ENCODE peak calls at places on chromosomes 4 and X, in seven cellular contexts. I is GM13977; V is heart right ventricle; R is tibial nerve; X is tibial artery; J is CD4-positive, alpha-beta T cell; O is epithelial cell of esophagus. Q is an unnamed sample.
A peak's percentile ranks its signal among the peaks of the same experiment; 100 is the strongest.

GRCh38 chrX:2162695-2163094 is 338.1 kb downstream of the DHRSX start:
- DNase-seq in I (no peak), J (no peak), X (no peak), R (no peak), V (no peak), O (no peak), Q (no peak)

GRCh38 chrX:32966956-32967355 is 244.4 kb downstream of the DMD start:
- DNase-seq in I (no peak), V (no peak), R (no peak), O (no peak), J (no peak), X (no peak), Q (no peak)

GRCh38 chrX:116246261-116246660 is 75.7 kb downstream of the AGTR2 start:
- DNase-seq in R (no peak), J (no peak), I (no peak), V (no peak), X (no peak), O (peak; percentile 65), Q (no peak)

GRCh38 chr4:40521957-40522356 is 107.7 kb downstream of the RBM47 start:
- DNase-seq in X (no peak), R (no peak), V (no peak), O (no peak), J (no peak), I (no peak), Q (no peak)

GRCh38 chr4:164997324-164997723 is 19.9 kb upstream of the TRIM61 start:
- DNase-seq in X (no peak), I (no peak), O (peak; percentile 40), V (no peak), J (no peak), R (no peak), Q (no peak)

GRCh38 chr4:112889199-112889598 is 160.3 kb upstream of the ANK2 start:
- DNase-seq in J (no peak), I (no peak), V (no peak), X (no peak), O (no peak), R (no peak), Q (no peak)

GRCh38 chrX:68487924-68488323 is 10.9 kb upstream of the YIPF6 start:
- DNase-seq in V (no peak), I (no peak), X (no peak), R (no peak), J (no peak), O (no peak), Q (no peak)

GRCh38 chr4:186781032-186781917 is 57.6 kb upstream of the FAT1 start:
- DNase-seq in V (no peak), I (no peak), X (no peak), R (no peak), O (peak; percentile 94), J (no peak), Q (no peak)

GRCh38 chrX:3449287-3449686 is 102.8 kb upstream of the MXRA5 start:
- DNase-seq in J (no peak), O (peak; percentile 1), I (no peak), R (no peak), X (no peak), V (no peak), Q (no peak)

GRCh38 chr4:17580969-17581368 is 4.0 kb downstream of the LAP3 start:
- DNase-seq in V (no peak), O (no peak), J (no peak), R (no peak), I (no peak), X (no peak), Q (no peak)

GRCh38 chr4:122658818-122659295 is 38.0 kb upstream of the IL21 start:
- DNase-seq in I (peak; percentile 54), J (no peak), O (peak; percentile 19), V (no peak), X (no peak), R (no peak), Q (no peak)

GRCh38 chrX:102720237-102721168 is at the start of gene GPRASP3:
- DNase-seq in J (peak; percentile 45), O (peak; percentile 76), V (peak; percentile 70), X (peak; percentile 82), I (peak; percentile 52), R (peak; percentile 72), Q (no peak)

GRCh38 chr4:171962110-171962509 is 148.9 kb downstream of the GALNTL6 start:
- DNase-seq in V (no peak), J (no peak), X (no peak), I (no peak), O (no peak), R (no peak), Q (no peak)

GRCh38 chrX:13597928-13598327 is 28.5 kb downstream of the EGFL6 start:
- DNase-seq in X (no peak), V (no peak), O (no peak), I (no peak), R (no peak), J (no peak), Q (no peak)

GRCh38 chrX:13599491-13599890 is 30.1 kb downstream of the EGFL6 start:
- DNase-seq in X (no peak), J (no peak), R (no peak), O (peak; percentile 26), V (no peak), I (no peak), Q (no peak)

DNA sequence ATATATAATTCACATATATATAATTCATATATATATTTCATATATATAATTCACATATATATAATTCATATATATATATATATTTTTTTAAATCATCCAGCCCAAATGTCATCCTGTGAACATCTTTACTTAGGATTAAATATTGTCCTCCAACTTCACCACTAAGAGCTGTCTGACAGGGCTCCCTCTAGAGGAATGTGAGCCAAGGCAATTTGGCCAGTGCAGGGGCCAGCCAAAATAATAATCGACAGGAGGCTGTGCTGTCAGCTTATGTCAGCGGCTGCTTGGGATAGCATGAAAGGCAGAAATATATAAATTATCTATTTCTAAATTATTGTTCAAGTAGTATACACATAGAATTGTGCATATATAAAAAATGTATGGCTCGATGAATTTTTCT is 29.5 kb downstream of the EGFL6 start:
- DNase-seq in V (no peak), R (no peak), I (no peak), X (no peak), J (no peak), O (peak; percentile 3), Q (no peak)
- TF ChIP-seq CTCF in V (no peak), R (no peak), I (peak; percentile 50), X (no peak), J (no peak), O (peak; percentile 10), Q (peak; percentile 34)

GRCh38 chrX:38438321-38438720 is 85.9 kb downstream of the OTC start:
- DNase-seq in V (no peak), O (no peak), R (no peak), X (no peak), J (no peak), I (no peak), Q (no peak)
- TF ChIP-seq CTCF in V (no peak), O (no peak), R (no peak), X (no peak), J (no peak), I (no peak), Q (no peak)

GRCh38 chr4:184983660-184984356 is 34.5 kb upstream of the HELT start:
- DNase-seq in J (peak; percentile 17), O (peak; percentile 38), R (peak; percentile 23), I (peak; percentile 74), X (no peak), V (peak; percentile 48), Q (peak; percentile 47)
- TF ChIP-seq CTCF in J (no peak), O (peak; percentile 46), R (peak; percentile 36), I (peak; percentile 61), X (no peak), V (no peak), Q (peak; percentile 49)

GRCh38 chrX:51804741-51805140 is 61.5 kb downstream of the GSPT2 start:
- DNase-seq in J (no peak), V (no peak), I (no peak), X (no peak), R (no peak), O (no peak), Q (no peak)
- TF ChIP-seq CTCF in J (no peak), V (no peak), I (no peak), X (no peak), R (no peak), O (no peak), Q (peak; percentile 52)

DNA sequence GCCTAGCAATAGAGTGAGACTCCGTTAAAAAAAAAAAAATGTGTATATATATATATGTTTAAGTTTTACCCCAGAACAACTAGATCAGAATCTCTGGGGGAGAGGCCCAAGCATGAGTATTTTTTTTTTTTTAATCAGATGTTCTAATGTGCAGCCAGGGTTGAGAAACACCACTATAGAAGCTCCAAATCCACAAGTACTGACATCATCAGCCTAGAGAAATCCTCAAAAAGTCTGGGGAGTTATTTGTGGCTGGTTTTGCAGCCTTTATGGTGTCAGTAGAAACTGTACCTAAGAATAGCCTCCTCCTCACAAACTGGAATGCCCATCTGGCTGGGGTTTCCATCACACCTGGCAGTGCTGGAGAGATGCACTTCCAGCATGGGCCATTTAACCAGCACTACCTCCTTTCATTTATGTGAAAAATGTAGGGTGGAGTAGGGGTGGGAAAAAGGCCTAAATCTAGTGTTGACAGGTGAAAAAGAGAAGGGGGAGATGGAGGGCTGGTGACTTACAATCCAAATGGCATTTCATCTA is 93.5 kb downstream of the CBLL2 start:
- DNase-seq in O (peak; percentile 11), J (no peak), I (no peak), R (no peak), V (no peak), X (no peak), Q (no peak)
- TF ChIP-seq CTCF in O (no peak), J (no peak), I (no peak), R (no peak), V (no peak), X (no peak), Q (no peak)

GRCh38 chrX:40127052-40127451 is 29.3 kb upstream of the BCOR start:
- DNase-seq in R (no peak), V (no peak), X (no peak), I (no peak), J (no peak), O (no peak), Q (no peak)
- TF ChIP-seq CTCF in R (no peak), V (no peak), X (no peak), I (no peak), J (no peak), O (no peak), Q (no peak)

GRCh38 chr4:13955551-13955950 is 328.0 kb upstream of the BOD1L1 start:
- DNase-seq in X (no peak), O (no peak), I (no peak), V (no peak), R (no peak), J (no peak), Q (no peak)

GRCh38 chr4:13947921-13948320 is 320.4 kb upstream of the BOD1L1 start:
- DNase-seq in J (no peak), V (no peak), X (no peak), R (no peak), O (no peak), I (no peak), Q (no peak)

GRCh38 chr4:13953083-13953482 is 325.6 kb upstream of the BOD1L1 start:
- DNase-seq in O (no peak), V (no peak), X (no peak), I (no peak), J (no peak), R (no peak), Q (no peak)

GRCh38 chr4:13950491-13950890 is 323.0 kb upstream of the BOD1L1 start:
- DNase-seq in I (no peak), O (no peak), V (no peak), R (no peak), X (no peak), J (no peak), Q (no peak)
- TF ChIP-seq CTCF in I (no peak), O (no peak), V (no peak), R (no peak), X (no peak), J (no peak), Q (no peak)

GRCh38 chr4:170875868-170876267 is 786.1 kb upstream of the AADAT start:
- DNase-seq in X (no peak), O (peak; percentile 13), V (no peak), I (no peak), J (no peak), R (no peak), Q (no peak)
- TF ChIP-seq CTCF in X (no peak), O (peak; percentile 40), V (no peak), I (peak; percentile 8), J (no peak), R (no peak), Q (peak; percentile 51)